ENCODE peak calls at places on chromosome 20, in six cellular contexts. P is cardiac fibroblast, L is cardiac muscle cell, F is IMR-90, V is heart right ventricle, D is GM12865. E is an unnamed sample.

GRCh38 chr20:19008497-19008896 is 194.9 kb downstream of the SCP2D1 start:
- DNase-seq in D (no peak), F (no peak), L (no peak), P (no peak), V (no peak), E (no peak)

GRCh38 chr20:17612975-17613327 is 43.1 kb downstream of the DSTN start:
- DNase-seq in D (no peak), V (no peak), P (no peak), L (no peak), F (no peak), E (no peak)

GRCh38 chr20:3430376-3431069 is 23.1 kb upstream of the DNAAF9 start:
- DNase-seq in P (no peak), V (no peak), F (no peak), L (no peak), D (peak), E (no peak)

GRCh38 chr20:1317545-1318255 is 11.2 kb downstream of the SDCBP2 start:
- DNase-seq in P (no peak), F (no peak), L (no peak), V (no peak), D (no peak), E (no peak)

GRCh38 chr20:10758446-10758845 is 84.6 kb upstream of the JAG1 start:
- DNase-seq in P (peak), V (no peak), L (no peak), D (no peak), F (peak), E (no peak)

GRCh38 chr20:760751-761417 is 7.4 kb downstream of the SLC52A3 start:
- DNase-seq in D (peak), L (peak), P (peak), V (no peak), F (no peak), E (peak)

GRCh38 chr20:49562341-49563014 is 5.5 kb downstream of the PTGIS start:
- DNase-seq in F (peak), V (peak), D (no peak), L (peak), P (peak), E (peak)

GRCh38 chr20:17640875-17641378 is 41.1 kb downstream of the RRBP1 start:
- DNase-seq in F (no peak), L (no peak), V (no peak), D (no peak), P (no peak), E (no peak)

GRCh38 chr20:14344746-14345145 is 7.3 kb upstream of the FLRT3 start:
- DNase-seq in D (no peak), L (no peak), V (no peak), P (no peak), F (no peak), E (no peak)

GRCh38 chr20:10454135-10454750 is 19.1 kb downstream of the SLX4IP start:
- DNase-seq in L (no peak), D (no peak), P (no peak), V (no peak), F (no peak), E (no peak)

GRCh38 chr20:23880426-23880825 is 878 bp upstream of the CST5 start:
- DNase-seq in L (no peak), V (no peak), F (peak), D (no peak), P (no peak), E (no peak)

GRCh38 chr20:63978319-63979220 is 872 bp downstream of the SAMD10 start:
- DNase-seq in L (peak), D (peak), P (peak), V (peak), F (peak), E (no peak)

GRCh38 chr20:47993035-47993755 is 207.9 kb upstream of the SULF2 start:
- DNase-seq in D (no peak), P (no peak), F (no peak), L (no peak), V (no peak), E (no peak)

GRCh38 chr20:48238781-48239180 is 453.5 kb upstream of the SULF2 start:
- DNase-seq in V (no peak), F (peak), D (no peak), L (no peak), P (no peak), E (peak)

GRCh38 chr20:17227669-17228623 is 1.1 kb downstream of the PCSK2 start:
- DNase-seq in L (peak), P (no peak), F (peak), D (no peak), V (no peak), E (no peak)

GRCh38 chr20:59428441-59429205 is 128.2 kb downstream of the EDN3 start:
- DNase-seq in F (no peak), V (no peak), P (no peak), L (no peak), D (peak), E (no peak)
- TF ChIP-seq CTCF in F (no peak), V (no peak), P (no peak), L (no peak), D (peak), E (no peak)

GRCh38 chr20:62241501-62241900 is 3.2 kb downstream of the OSBPL2 start:
- DNase-seq in F (no peak), D (no peak), L (no peak), P (no peak), V (no peak), E (no peak)

GRCh38 chr20:62242196-62242595 is 3.9 kb downstream of the OSBPL2 start:
- DNase-seq in V (no peak), D (no peak), L (no peak), F (no peak), P (no peak), E (no peak)

GRCh38 chr20:62239278-62239879 is 1.1 kb downstream of the OSBPL2 start:
- DNase-seq in D (no peak), L (no peak), V (no peak), P (no peak), F (no peak), E (peak)

GRCh38 chr20:62238569-62239277 is 402 bp downstream of the OSBPL2 start:
- DNase-seq in V (no peak), F (no peak), P (peak), L (no peak), D (peak), E (no peak)

DNA sequence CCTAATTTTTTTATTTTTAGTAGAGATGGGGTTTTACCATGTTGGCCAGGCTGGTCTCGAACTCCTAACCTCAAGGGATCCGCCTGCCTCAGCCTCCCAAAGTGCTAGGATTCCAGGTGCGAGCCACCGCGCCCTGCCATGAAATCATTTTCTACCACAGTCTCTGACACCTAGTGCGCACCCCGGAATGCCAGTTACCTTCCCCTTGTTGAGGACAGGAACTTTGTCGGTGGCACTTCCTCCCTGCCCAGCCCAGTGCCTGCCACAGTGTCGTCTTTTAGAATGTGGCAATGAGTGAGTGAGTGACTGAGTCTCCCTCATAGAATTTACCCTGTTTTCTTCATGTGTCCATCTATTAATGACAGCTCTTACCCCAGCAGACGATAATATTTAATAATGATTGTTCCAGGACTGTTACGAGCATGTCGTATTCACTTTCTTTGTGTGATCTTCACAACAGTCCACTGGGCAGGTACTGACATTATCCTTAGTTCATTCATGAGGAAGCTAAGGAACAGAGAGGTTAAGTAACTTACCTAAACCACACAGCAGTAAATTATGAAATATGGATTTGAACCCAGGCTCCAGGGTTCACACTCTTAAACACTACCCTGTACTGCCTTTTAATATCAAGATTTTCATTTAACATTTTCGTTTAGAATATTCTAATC is 1.8 kb downstream of the OSBPL2 start:
- DNase-seq in F (no peak), L (no peak), V (no peak), D (no peak), P (no peak), E (no peak)
- H3K4me3 ChIP-seq in F (no peak), L (no peak), V (no peak), D (no peak), P (no peak), E (no peak)

GRCh38 chr20:56202493-56203077 is 45.9 kb upstream of the MC3R start:
- DNase-seq in F (no peak), D (no peak), L (peak), P (peak), V (no peak), E (peak)

GRCh38 chr20:56205350-56205749 is 43.2 kb upstream of the MC3R start:
- DNase-seq in D (no peak), V (no peak), P (no peak), F (no peak), L (no peak), E (no peak)

GRCh38 chr20:56195946-56196345 is 52.6 kb upstream of the MC3R start:
- DNase-seq in L (no peak), P (no peak), D (no peak), F (no peak), V (no peak), E (no peak)

GRCh38 chr20:56204206-56204605 is 44.3 kb upstream of the MC3R start:
- DNase-seq in P (no peak), D (no peak), V (no peak), L (no peak), F (no peak), E (no peak)

DNA sequence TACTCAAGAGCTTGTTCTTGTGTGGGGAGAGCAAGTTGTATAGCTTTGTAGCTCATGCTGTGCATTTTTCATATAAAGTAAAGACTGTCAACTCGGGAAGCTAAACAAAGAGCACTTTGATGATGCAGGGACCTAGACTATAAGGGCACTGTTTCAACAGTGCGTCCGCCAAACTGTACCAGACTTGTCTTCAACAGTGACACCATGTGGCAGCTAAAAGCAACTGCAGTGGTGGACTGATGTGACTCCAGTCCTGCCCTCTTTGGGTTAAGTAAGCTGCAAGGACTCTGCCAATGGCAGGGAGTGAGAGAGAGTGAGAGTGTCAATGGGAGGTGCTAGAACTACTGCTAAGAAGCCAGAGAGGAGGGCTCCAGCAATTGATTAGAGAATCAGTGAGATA is 48.1 kb upstream of the MC3R start:
- DNase-seq in P (peak), D (peak), L (no peak), V (no peak), F (no peak), E (peak)
- TF ChIP-seq CTCF in P (peak), D (peak), L (no peak), V (no peak), F (peak), E (peak)

DNA sequence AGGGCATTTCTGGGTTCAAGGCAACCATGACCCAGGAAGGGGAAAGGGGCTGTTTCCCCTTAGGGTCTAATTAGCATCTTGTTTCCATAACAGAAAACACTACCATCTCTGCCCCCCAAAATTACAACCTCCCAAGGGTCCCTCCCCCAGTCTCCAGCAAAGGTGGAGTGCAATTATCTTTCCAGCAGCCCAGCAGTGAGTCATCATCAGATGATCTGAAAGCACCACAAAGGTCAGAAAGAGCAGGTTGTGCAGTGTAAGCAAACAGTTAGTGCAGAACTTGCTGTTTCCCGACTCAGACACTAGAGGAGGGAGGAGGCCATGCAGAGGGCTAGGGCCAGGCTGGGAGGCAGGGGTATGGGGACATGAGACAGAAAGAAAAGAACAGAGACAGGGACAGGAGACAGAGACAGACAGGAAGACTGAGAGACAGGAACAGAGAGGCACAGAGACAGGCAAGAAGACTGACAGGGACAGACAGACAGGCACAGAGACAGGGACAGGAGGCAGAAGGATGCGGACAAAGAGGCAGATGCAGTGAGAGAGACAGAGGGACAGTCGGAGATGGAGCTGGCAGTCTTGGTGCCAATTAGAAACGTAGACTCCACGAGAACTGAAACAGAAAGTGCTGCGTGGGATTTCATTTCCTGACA is 62.5 kb downstream of the PYGB start:
- DNase-seq in V (no peak), L (peak), F (peak), D (peak), P (peak), E (peak)
- H3K4me3 ChIP-seq in V (peak), L (no peak), F (peak), D (peak), P (peak), E (peak)

GRCh38 chr20:21029356-21029755 is 76.8 kb downstream of the LINC00237 start:
- DNase-seq in L (no peak), D (no peak), P (no peak), V (no peak), F (no peak), E (no peak)
- TF ChIP-seq CTCF in L (no peak), D (no peak), P (no peak), V (no peak), F (no peak), E (no peak)

DNA sequence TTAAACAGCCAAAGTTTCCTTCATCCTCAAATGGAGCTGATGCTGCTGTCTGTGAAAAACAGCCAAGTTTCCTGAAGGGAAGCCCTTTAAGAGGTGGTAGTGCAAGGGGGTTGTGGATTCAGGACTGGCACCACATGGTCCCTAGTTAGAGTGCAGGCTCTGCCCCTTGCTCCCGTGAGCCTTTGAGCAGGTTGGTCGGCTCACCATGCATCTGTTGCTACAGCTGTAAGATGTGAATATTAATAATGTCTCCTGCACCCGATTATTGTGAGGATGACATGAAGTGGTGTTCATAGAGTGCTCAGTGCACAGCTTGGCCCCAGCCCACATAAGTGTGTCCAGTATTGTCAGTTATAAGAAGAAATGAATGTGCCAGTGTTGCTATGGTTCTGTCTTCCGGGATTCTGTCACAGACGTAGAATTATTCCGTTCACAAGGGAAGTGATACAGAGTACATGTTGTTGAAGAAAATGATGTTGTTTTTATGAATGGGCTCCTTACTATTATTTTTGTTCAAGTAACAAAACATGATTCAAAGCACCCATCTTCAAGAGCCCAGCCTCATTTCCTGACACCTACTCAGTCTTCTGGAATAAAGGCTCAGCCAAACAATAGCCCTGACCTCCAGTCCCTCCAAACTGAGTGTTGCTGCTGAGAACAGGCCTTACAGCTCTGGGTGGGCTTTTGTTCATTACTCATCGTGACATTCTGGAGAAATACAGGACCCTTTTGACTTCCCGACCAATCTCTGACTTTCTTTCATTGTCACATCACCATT is 2.9 kb upstream of the PKIG start:
- DNase-seq in P (peak), F (no peak), L (no peak), D (no peak), V (no peak), E (no peak)
- H3K4me3 ChIP-seq in P (no peak), F (no peak), L (no peak), D (no peak), V (no peak), E (no peak)

GRCh38 chr20:34301587-34302311 is 1.4 kb downstream of the AHCY start:
- DNase-seq in V (no peak), D (no peak), L (no peak), P (no peak), F (no peak), E (no peak)

GRCh38 chr20:34299925-34300806 is 3.0 kb downstream of the AHCY start:
- DNase-seq in F (peak), D (peak), V (no peak), P (peak), L (no peak), E (peak)

GRCh38 chr20:34300809-34301586 is 2.2 kb downstream of the AHCY start:
- DNase-seq in D (peak), V (peak), F (no peak), L (no peak), P (no peak), E (no peak)

GRCh38 chr20:34302312-34302722 is 838 bp downstream of the AHCY start:
- DNase-seq in V (no peak), F (peak), D (peak), L (peak), P (peak), E (peak)

GRCh38 chr20:34302723-34303528 is at the start of gene AHCY:
- DNase-seq in F (peak), P (peak), L (peak), V (peak), D (peak), E (peak)
- TF ChIP-seq CTCF in F (no peak), P (no peak), L (no peak), V (no peak), D (no peak), E (no peak)

GRCh38 chr20:32458061-32458836 is 100.1 kb downstream of the ASXL1 start:
- DNase-seq in V (no peak), F (no peak), D (no peak), P (no peak), L (no peak), E (no peak)

GRCh38 chr20:32457476-32457986 is 99.4 kb downstream of the ASXL1 start:
- DNase-seq in F (peak), D (peak), L (peak), P (peak), V (peak), E (peak)

GRCh38 chr20:32455171-32455900 is 97.2 kb downstream of the ASXL1 start:
- DNase-seq in V (no peak), L (no peak), F (no peak), D (no peak), P (no peak), E (no peak)

GRCh38 chr20:32455901-32456701 is 98.0 kb downstream of the ASXL1 start:
- DNase-seq in F (no peak), D (no peak), V (no peak), P (no peak), L (no peak), E (no peak)

GRCh38 chr20:32456869-32457421 is 98.8 kb downstream of the ASXL1 start:
- DNase-seq in L (peak), V (no peak), D (peak), P (peak), F (peak), E (no peak)
- H3K4me3 ChIP-seq in L (peak), V (peak), D (peak), P (peak), F (peak), E (peak)

GRCh38 chr20:32437391-32438074 is 79.4 kb downstream of the ASXL1 start:
- DNase-seq in V (no peak), L (no peak), P (no peak), D (no peak), F (no peak), E (no peak)
- TF ChIP-seq CTCF in V (peak), L (peak), P (peak), D (peak), F (peak), E (peak)

DNA sequence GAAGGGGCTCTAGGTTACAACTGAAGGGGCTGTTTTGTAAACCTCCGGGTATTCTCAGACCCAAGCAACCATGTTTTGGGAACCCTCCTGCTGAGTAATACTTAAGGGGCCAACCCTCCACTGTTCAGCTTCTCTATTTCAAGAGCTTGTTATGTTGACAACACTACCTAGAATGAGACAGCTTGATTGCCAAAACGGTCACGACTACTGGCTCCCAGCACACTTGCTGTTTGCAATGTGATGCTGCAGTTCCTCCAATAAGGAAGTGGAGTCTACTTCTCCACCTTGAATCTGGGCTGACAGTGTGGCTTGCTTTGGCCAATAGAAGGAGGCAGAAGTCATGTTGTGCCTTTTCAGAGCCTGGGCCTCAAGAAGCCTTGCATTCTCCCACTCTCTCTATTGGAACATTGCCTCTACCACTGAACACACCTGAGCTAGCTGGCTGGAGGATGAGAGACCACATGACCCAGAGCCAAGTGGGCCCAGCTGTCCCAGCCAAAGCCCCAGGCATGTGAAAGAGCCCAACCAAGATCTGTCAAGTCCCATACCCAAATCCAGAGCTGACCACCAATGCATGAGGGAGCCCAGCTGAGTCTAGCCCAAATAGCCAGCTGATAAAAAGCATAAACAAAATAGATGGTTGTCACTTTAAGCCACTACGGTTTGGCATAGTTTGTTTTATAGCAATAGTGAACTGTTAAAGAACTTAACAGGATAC is 107.9 kb downstream of the PRND start:
- DNase-seq in L (no peak), D (no peak), F (no peak), P (no peak), V (no peak), E (no peak)
- H3K4me3 ChIP-seq in L (no peak), D (no peak), F (no peak), P (no peak), V (no peak), E (no peak)

E was measured in fibroblast of mammary gland.